ENCODE peak calls at places on chromosomes 7 and 10, in six cellular contexts. S, U, A, E, H and J are unnamed samples.

GRCh38 chr7:87543623-87544022 is 57.1 kb downstream of the ABCB1 start:
- DNase-seq in S (no peak), U (no peak), A (no peak), E (no peak), H (no peak), J (no peak)

GRCh38 chr10:70292016-70292415 is 8.2 kb upstream of the NPFFR1 start:
- DNase-seq in S (no peak), U (no peak), A (no peak), E (no peak), H (no peak), J (no peak)

GRCh38 chr10:133445751-133446708 is 7.7 kb upstream of the SCART1 start:
- DNase-seq in S (no peak), U (no peak), A (no peak), E (no peak), H (peak; percentile 29), J (no peak)

GRCh38 chr10:85060944-85061343 is 732.6 kb downstream of the CCSER2 start:
- DNase-seq in S (no peak), U (no peak), A (no peak), E (no peak), H (no peak), J (no peak)

GRCh38 chr10:49270565-49270964 is 28.4 kb upstream of the C10orf71 start:
- DNase-seq in S (no peak), U (no peak), A (no peak), E (no peak), H (no peak), J (no peak)

GRCh38 chr10:91410638-91411367 is 659 bp downstream of the HECTD2 start:
- DNase-seq in S (peak; percentile 18), U (peak; percentile 8), A (no peak), E (no peak), H (no peak), J (no peak)

GRCh38 chr7:28272461-28272877 is 91.9 kb upstream of the JAZF1 start:
- DNase-seq in S (peak; percentile 60), U (peak; percentile 29), A (no peak), E (peak; percentile 36), H (peak; percentile 57), J (no peak)

GRCh38 chr7:159098424-159098786 is 46.3 kb downstream of the VIPR2 start:
- DNase-seq in S (no peak), U (no peak), A (no peak), E (no peak), H (no peak), J (no peak)

GRCh38 chr7:101399759-101400158 is 37.1 kb downstream of the COL26A1 start:
- DNase-seq in S (peak; percentile 22), U (no peak), A (no peak), E (no peak), H (no peak), J (no peak)

GRCh38 chr7:41033526-41033925 is 669.4 kb downstream of the INHBA start:
- DNase-seq in S (no peak), U (peak; percentile 66), A (no peak), E (no peak), H (no peak), J (no peak)

GRCh38 chr7:17521437-17521836 is 223.0 kb downstream of the AHR start:
- DNase-seq in S (peak; percentile 80), U (peak; percentile 70), A (no peak), E (no peak), H (no peak), J (no peak)